ENCODE peak calls at places on chromosomes 4 and X, in seven cellular contexts. X is GM12865, G is GM04504, W is GM23248, S is hepatocyte, I is frontal cortex, J is T-helper 1 cell. P is an unnamed sample.

GRCh38 chr4:47526281-47526680 is 41.2 kb downstream of the ATP10D start:
- DNase-seq in X (no peak), G (no peak), W (peak), S (no peak), I (no peak), J (no peak), P (no peak)

GRCh38 chr4:37876156-37876555 is 14.7 kb upstream of the TBC1D1 start:
- DNase-seq in X (no peak), G (peak), W (no peak), S (no peak), I (no peak), J (no peak), P (no peak)

GRCh38 chr4:182246401-182247205 is 3.4 kb downstream of the TENM3 start:
- DNase-seq in X (no peak), G (no peak), W (no peak), S (peak), I (peak), J (no peak), P (no peak)

GRCh38 chr4:127781303-127782024 is 658 bp upstream of the HSPA4L start:
- DNase-seq in X (no peak), G (peak), W (peak), S (peak), I (peak), J (no peak), P (peak)

GRCh38 chrX:24838624-24839023 is 144.9 kb downstream of the POLA1 start:
- DNase-seq in X (peak), G (peak), W (peak), S (peak), I (no peak), J (no peak), P (peak)

GRCh38 chr4:78645853-78646757 is 94.5 kb downstream of the ANXA3 start:
- DNase-seq in X (peak), G (peak), W (peak), S (peak), I (peak), J (no peak), P (peak)

GRCh38 chrX:120334603-120335002 is 23.3 kb upstream of the TMEM255A start:
- DNase-seq in X (no peak), G (no peak), W (no peak), S (no peak), I (no peak), J (no peak), P (no peak)

GRCh38 chr4:1234811-1235292 is 14.1 kb downstream of the CTBP1 start:
- DNase-seq in X (no peak), G (no peak), W (no peak), S (no peak), I (no peak), J (no peak), P (no peak)

GRCh38 chr4:145839151-145839550 is 99.5 kb downstream of the ZNF827 start:
- DNase-seq in X (no peak), G (no peak), W (no peak), S (no peak), I (no peak), J (no peak), P (no peak)

GRCh38 chr4:182880387-182881356 is 36.5 kb downstream of the DCTD start:
- DNase-seq in X (no peak), G (no peak), W (no peak), S (peak), I (peak), J (no peak), P (no peak)